ENCODE peak calls at places on chromosomes 13 and 19, in eight cellular contexts. Z is uterus, Y is adrenal gland, M is A549, T is Peyer's patch, P is heart left ventricle, W is stomach, J is vagina. O is an unnamed sample.

GRCh38 chr13:53411443-53411842 is 382.8 kb downstream of the OLFM4 start:
- DNase-seq in T (no peak), M (no peak), Z (no peak), Y (no peak), W (no peak), P (no peak), J (no peak), O (no peak)

GRCh38 chr19:7673995-7674667 is 2.8 kb upstream of the MCEMP1 start:
- DNase-seq in J (no peak), P (peak), Y (peak), W (peak), Z (no peak), M (peak), T (peak), O (no peak)

GRCh38 chr13:97848886-97849285 is 104.6 kb upstream of the IPO5 start:
- DNase-seq in T (no peak), J (no peak), Z (no peak), M (no peak), Y (no peak), P (no peak), W (no peak), O (no peak)

GRCh38 chr13:71316964-71317363 is 550.0 kb downstream of the DACH1 start:
- DNase-seq in M (no peak), W (no peak), Y (no peak), J (no peak), P (no peak), T (no peak), Z (no peak), O (no peak)

GRCh38 chr13:70585109-70585508 is 476.9 kb upstream of the KLHL1 start:
- DNase-seq in M (no peak), Z (no peak), Y (no peak), T (no peak), W (no peak), P (no peak), J (no peak), O (no peak)

GRCh38 chr19:12779162-12779993 is 4.0 kb upstream of the HOOK2 start:
- DNase-seq in P (peak), W (no peak), T (no peak), M (peak), Y (peak), Z (peak), J (no peak), O (no peak)

GRCh38 chr13:111122056-111122455 is 6.9 kb downstream of the ARHGEF7 start:
- DNase-seq in T (no peak), J (no peak), P (no peak), Y (no peak), W (no peak), M (no peak), Z (no peak), O (no peak)

GRCh38 chr13:52738719-52739467 is 727 bp downstream of the CNMD start:
- DNase-seq in Z (no peak), Y (no peak), J (no peak), T (peak), M (no peak), W (no peak), P (no peak), O (no peak)

GRCh38 chr19:18408053-18408476 is 10.6 kb upstream of the LRRC25 start:
- DNase-seq in P (peak), J (no peak), Z (no peak), M (no peak), W (peak), T (peak), Y (peak), O (no peak)

GRCh38 chr19:6062961-6063575 is 47.2 kb downstream of the RFX2 start:
- DNase-seq in W (no peak), Y (no peak), J (no peak), M (no peak), P (peak), Z (no peak), T (no peak), O (no peak)

GRCh38 chr13:40187324-40187795 is 479.1 kb downstream of the FOXO1 start:
- DNase-seq in Z (no peak), T (no peak), P (no peak), M (no peak), Y (no peak), J (no peak), W (no peak), O (no peak)

GRCh38 chr13:30577381-30577780 is 40.3 kb upstream of the USPL1 start:
- DNase-seq in T (no peak), Z (no peak), P (no peak), W (no peak), J (no peak), Y (peak), M (peak), O (no peak)

GRCh38 chr19:2014731-2015610 is 543 bp downstream of the BTBD2 start:
- DNase-seq in M (no peak), J (no peak), Y (no peak), Z (no peak), P (no peak), T (no peak), W (no peak), O (no peak)

GRCh38 chr19:23823952-23824389 is 65.3 kb upstream of the ZNF681 start:
- DNase-seq in Z (no peak), J (no peak), Y (peak), T (no peak), M (peak), P (no peak), W (no peak), O (no peak)

GRCh38 chr13:100533588-100534041 is 55.0 kb downstream of the GGACT start:
- DNase-seq in P (no peak), J (peak), Z (no peak), T (peak), Y (no peak), M (no peak), W (peak), O (no peak)

GRCh38 chr19:16118489-16119033 is 6.9 kb downstream of the RAB8A start:
- DNase-seq in T (no peak), W (peak), P (peak), Z (no peak), Y (no peak), M (no peak), J (no peak), O (no peak)

GRCh38 chr13:25574437-25575426 is 203.0 kb downstream of the ATP8A2 start:
- DNase-seq in P (peak), Z (peak), W (peak), J (no peak), M (peak), T (no peak), Y (peak), O (peak)

GRCh38 chr13:110225007-110225406 is 82.0 kb downstream of the COL4A1 start:
- DNase-seq in W (no peak), Y (no peak), J (no peak), Z (no peak), P (no peak), M (no peak), T (no peak), O (no peak)

GRCh38 chr13:37009692-37010091 is 9.1 kb downstream of the EXOSC8 start:
- DNase-seq in T (no peak), J (no peak), P (no peak), Z (no peak), Y (no peak), M (no peak), W (no peak), O (no peak)

GRCh38 chr13:91907398-91907797 is 509.0 kb downstream of the GPC5 start:
- DNase-seq in Z (no peak), J (no peak), T (no peak), M (no peak), Y (no peak), P (no peak), W (no peak), O (no peak)

GRCh38 chr13:91909617-91910016 is 511.2 kb downstream of the GPC5 start:
- DNase-seq in T (no peak), Z (no peak), W (no peak), Y (no peak), P (no peak), M (no peak), J (no peak), O (no peak)

GRCh38 chr13:91904005-91904404 is 505.6 kb downstream of the GPC5 start:
- DNase-seq in T (no peak), W (no peak), M (no peak), Y (no peak), J (no peak), P (no peak), Z (no peak), O (no peak)

GRCh38 chr13:91904597-91904996 is 506.2 kb downstream of the GPC5 start:
- DNase-seq in W (no peak), Z (no peak), Y (no peak), T (no peak), P (no peak), M (no peak), J (no peak), O (no peak)
- H3K27ac ChIP-seq in W (no peak), Z (no peak), Y (no peak), T (no peak), P (no peak), M (no peak), J (no peak), O (no peak)

GRCh38 chr19:36847968-36848367 is 2.7 kb upstream of the ZNF345 start:
- DNase-seq in M (no peak), Y (no peak), J (no peak), T (no peak), W (no peak), Z (no peak), P (no peak), O (no peak)

GRCh38 chr19:36849701-36850645 is 703 bp upstream of the ZNF345 start:
- DNase-seq in P (peak), Y (peak), J (no peak), T (peak), W (peak), M (peak), Z (peak), O (peak)

GRCh38 chr19:36851898-36852297 is 1.2 kb downstream of the ZNF345 start:
- DNase-seq in Z (no peak), T (no peak), W (no peak), J (no peak), M (no peak), Y (no peak), P (no peak), O (no peak)

DNA sequence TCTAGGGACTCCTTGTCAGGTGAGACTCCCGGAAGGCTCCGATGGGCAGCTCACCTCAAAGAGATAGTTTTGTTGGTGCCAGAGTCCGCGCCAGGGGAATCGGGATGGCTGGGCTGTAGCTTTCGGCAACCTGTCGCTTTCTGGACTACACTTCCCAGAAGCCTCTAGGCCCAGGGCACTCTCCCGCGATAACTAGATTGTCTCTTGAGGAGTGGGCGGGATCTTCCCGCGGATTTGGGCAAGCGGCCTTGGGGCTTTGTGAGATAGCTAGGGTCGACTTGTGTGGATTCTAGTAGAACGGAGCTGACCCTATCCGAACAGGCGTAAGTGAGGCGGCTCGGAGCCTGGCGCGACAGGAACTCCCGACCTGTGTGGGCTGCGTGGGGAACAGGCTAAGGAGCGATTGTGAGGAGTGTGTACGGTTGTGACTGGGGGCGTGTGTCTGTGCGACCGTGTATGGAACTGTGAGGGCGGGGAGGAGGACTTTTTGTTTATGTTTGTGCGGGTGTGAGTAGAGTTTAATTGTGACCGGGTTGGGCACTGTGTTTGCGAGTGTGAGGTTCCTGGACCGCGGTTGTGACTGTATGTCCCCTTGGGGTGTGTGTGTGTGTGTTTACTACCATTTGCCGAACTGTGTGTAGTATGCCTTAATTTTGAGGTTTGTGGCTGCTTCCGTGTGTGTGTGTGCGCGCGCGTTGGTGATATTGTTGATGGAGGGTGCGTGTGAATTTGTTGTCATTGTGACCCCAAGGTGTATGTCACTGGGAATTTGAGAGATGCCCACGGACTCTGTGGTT is at the start of gene ZNF345:
- DNase-seq in W (peak), Z (peak), J (no peak), Y (peak), P (peak), T (peak), M (peak), O (peak)
- TF ChIP-seq POLR2A in W (no peak), Z (peak), J (no peak), Y (peak), P (no peak), T (no peak), M (no peak), O (no peak)

GRCh38 chr19:52904052-52904451 is 6.6 kb upstream of the ZNF320 start:
- DNase-seq in M (no peak), Y (no peak), P (no peak), Z (no peak), T (no peak), W (no peak), J (no peak), O (no peak)
- H3K27ac ChIP-seq in M (no peak), Y (no peak), P (no peak), Z (no peak), T (no peak), W (no peak), J (peak), O (no peak)

GRCh38 chr13:85520445-85520844 is 278.8 kb downstream of the SLITRK6 start:
- DNase-seq in Y (no peak), P (no peak), Z (no peak), J (no peak), W (no peak), T (no peak), M (no peak), O (no peak)

GRCh38 chr13:85521586-85521985 is 277.6 kb downstream of the SLITRK6 start:
- DNase-seq in W (no peak), P (no peak), T (no peak), Z (no peak), J (no peak), Y (no peak), M (no peak), O (no peak)

GRCh38 chr13:85529216-85529590 is 270.0 kb downstream of the SLITRK6 start:
- DNase-seq in M (peak), W (no peak), P (no peak), T (no peak), Y (no peak), Z (no peak), J (no peak), O (no peak)

GRCh38 chr13:85528578-85529215 is 270.5 kb downstream of the SLITRK6 start:
- DNase-seq in Z (no peak), Y (no peak), W (no peak), J (no peak), T (no peak), P (no peak), M (peak), O (no peak)

DNA sequence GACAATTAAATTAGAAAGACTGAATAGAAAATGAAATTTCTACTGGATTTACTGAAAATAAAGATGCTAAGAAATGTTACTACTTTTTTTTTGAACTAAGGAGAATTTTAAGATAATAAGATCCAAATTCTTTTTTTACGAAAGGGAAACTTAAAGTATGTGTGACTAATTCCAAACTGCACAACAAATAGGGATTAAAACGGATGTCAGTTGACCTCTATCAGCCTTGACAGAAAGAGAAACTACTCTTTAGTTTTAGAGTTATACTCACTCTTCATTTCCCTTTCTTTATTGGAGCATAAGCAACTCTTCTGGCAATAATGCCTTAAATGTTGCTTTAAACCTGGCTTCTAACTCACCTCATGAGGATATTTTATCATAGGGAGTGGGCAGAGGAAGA is 273.8 kb downstream of the SLITRK6 start:
- DNase-seq in P (no peak), J (no peak), Z (no peak), W (no peak), Y (no peak), M (no peak), T (no peak), O (no peak)
- TF ChIP-seq POLR2A in P (no peak), J (no peak), Z (no peak), W (no peak), Y (no peak), M (no peak), T (no peak), O (no peak)

GRCh38 chr19:55230329-55230728 is 1.8 kb upstream of the TMEM86B start:
- DNase-seq in P (no peak), Z (no peak), W (no peak), Y (no peak), T (no peak), M (no peak), J (no peak), O (no peak)

GRCh38 chr19:55228015-55228391 is 560 bp downstream of the TMEM86B start:
- DNase-seq in Z (no peak), Y (no peak), W (no peak), M (no peak), T (peak), J (no peak), P (peak), O (no peak)

GRCh38 chr19:55228403-55229031 is at the start of gene TMEM86B:
- DNase-seq in Y (no peak), M (no peak), T (peak), W (peak), J (no peak), Z (no peak), P (no peak), O (no peak)

GRCh38 chr19:55229789-55230182 is 1.2 kb upstream of the TMEM86B start:
- DNase-seq in M (no peak), Z (no peak), J (no peak), W (no peak), T (no peak), Y (peak), P (no peak), O (no peak)

GRCh38 chr19:55229145-55229788 is 704 bp upstream of the TMEM86B start:
- DNase-seq in P (no peak), W (no peak), J (no peak), T (peak), Y (no peak), Z (no peak), M (no peak), O (no peak)
- H3K27ac ChIP-seq in P (no peak), W (peak), J (no peak), T (peak), Y (peak), Z (no peak), M (no peak), O (no peak)

GRCh38 chr19:46718934-46719551 is 2.1 kb upstream of the PRKD2 start:
- DNase-seq in M (no peak), W (no peak), Y (no peak), P (no peak), J (no peak), T (no peak), Z (no peak), O (no peak)

GRCh38 chr19:46717716-46718143 is 816 bp upstream of the PRKD2 start:
- DNase-seq in Y (no peak), P (no peak), M (no peak), W (no peak), Z (no peak), T (no peak), J (no peak), O (no peak)

GRCh38 chr19:46719629-46720515 is 3.0 kb upstream of the PRKD2 start:
- DNase-seq in P (no peak), T (no peak), J (no peak), Y (no peak), Z (no peak), W (no peak), M (no peak), O (no peak)

GRCh38 chr19:46717034-46717715 is at the start of gene PRKD2:
- DNase-seq in Z (peak), T (peak), M (peak), W (peak), P (peak), J (no peak), Y (peak), O (peak)

GRCh38 chr19:46718157-46718933 is 1.4 kb upstream of the PRKD2 start:
- DNase-seq in Y (no peak), M (peak), W (peak), J (no peak), T (no peak), Z (no peak), P (peak), O (no peak)
- TF ChIP-seq POLR2A in Y (no peak), M (no peak), W (no peak), J (no peak), T (no peak), Z (no peak), P (no peak), O (no peak)

GRCh38 chr19:4337906-4338440 is 654 bp downstream of the STAP2 start:
- DNase-seq in P (no peak), J (no peak), M (no peak), T (peak), W (peak), Z (no peak), Y (peak), O (no peak)

GRCh38 chr19:4343056-4343844 is at the start of gene MPND:
- DNase-seq in T (peak), J (no peak), Y (peak), P (peak), W (peak), Z (peak), M (peak), O (peak)

GRCh38 chr19:4334929-4335833 is 3.4 kb downstream of the STAP2 start:
- DNase-seq in J (no peak), M (no peak), W (no peak), P (no peak), Y (no peak), Z (no peak), T (no peak), O (no peak)

GRCh38 chr19:4342421-4343055 is 824 bp upstream of the MPND start:
- DNase-seq in Z (peak), J (no peak), P (peak), T (peak), M (peak), Y (peak), W (peak), O (peak)

DNA sequence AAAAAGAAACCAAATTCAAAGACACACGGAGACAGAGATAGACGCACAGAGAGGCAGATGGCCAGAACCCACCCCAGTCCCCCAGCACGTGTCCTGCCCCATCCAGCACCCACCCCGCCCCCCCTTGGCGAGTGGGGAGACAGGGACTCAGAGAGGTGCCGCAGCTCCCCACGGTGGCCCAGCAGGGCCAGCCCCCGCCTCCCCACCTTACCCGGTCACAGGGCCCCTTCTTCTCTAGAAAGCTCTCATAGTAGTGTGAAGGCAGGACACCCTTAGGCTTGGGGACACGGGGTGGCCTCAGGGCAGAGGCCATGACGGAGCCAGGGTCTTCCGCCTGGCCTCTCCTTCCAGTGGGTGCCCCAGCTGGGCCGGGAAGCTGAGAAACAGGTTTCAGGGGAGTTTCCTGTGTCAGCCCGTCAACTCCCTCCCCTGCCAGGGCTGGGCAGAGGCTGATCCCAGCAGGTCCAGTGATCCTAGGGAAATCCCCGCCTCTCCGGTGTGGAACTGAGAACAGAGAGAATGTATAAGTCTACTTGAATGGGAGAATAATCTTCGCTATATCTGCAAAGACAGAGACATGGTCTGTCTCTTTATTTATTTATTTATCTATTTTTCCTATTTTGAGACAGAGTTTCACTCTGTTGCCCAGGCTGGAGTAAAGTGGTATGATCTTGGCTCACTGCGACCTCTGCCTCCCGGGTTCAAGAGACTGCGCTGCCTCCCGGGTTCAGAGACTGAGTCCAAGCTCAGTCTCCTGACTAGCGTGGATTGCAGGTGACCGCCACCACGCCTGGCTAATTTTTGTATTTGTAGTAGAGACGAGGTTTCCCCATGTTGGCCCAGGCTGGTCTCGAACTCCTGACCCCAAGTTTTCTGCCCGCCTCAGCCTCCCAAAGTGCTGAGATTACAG is at the start of gene STAP2:
- DNase-seq in W (peak), Z (no peak), P (no peak), M (no peak), T (peak), J (no peak), Y (peak), O (no peak)
- H3K27ac ChIP-seq in W (peak), Z (peak), P (peak), M (no peak), T (peak), J (peak), Y (peak), O (peak)

GRCh38 chr19:38009650-38010229 is 102.7 kb downstream of the SIPA1L3 start:
- DNase-seq in M (no peak), Y (no peak), W (no peak), Z (no peak), P (no peak), J (no peak), T (no peak), O (no peak)
- TF ChIP-seq POLR2A in M (no peak), Y (no peak), W (no peak), Z (no peak), P (no peak), J (no peak), T (no peak), O (no peak)

O was measured in tibial nerve.